ENCODE peak calls at places on chromosomes 5 and 9, in nine cellular contexts. S, I, M, E, N, T, V, U and B are unnamed samples.
A peak's percentile ranks its signal among the peaks of the same experiment; 100 is the strongest.

GRCh38 chr5:134526483-134527155 is 1.1 kb downstream of the JADE2 start:
- DNase-seq in S (no peak), I (peak; percentile 87), M (peak; percentile 62), E (no peak), N (peak; percentile 58), T (peak; percentile 61), V (peak; percentile 47), U (peak; percentile 88), B (peak; percentile 85)

GRCh38 chr5:170154297-170154696 is 48.6 kb downstream of the FOXI1 start:
- DNase-seq in S (no peak), I (no peak), M (no peak), E (no peak), N (no peak), T (no peak), V (no peak), U (no peak), B (no peak)

GRCh38 chr5:76099286-76099702 is 16.1 kb downstream of the SV2C start:
- DNase-seq in S (no peak), I (peak; percentile 36), M (peak; percentile 4), E (no peak), N (peak; percentile 13), T (no peak), V (no peak), U (no peak), B (no peak)

GRCh38 chr5:33558489-33558888 is 117.7 kb downstream of the TARS1 start:
- DNase-seq in S (no peak), I (no peak), M (no peak), E (peak; percentile 19), N (no peak), T (no peak), V (no peak), U (no peak), B (no peak)

GRCh38 chr9:107119294-107119693 is 163.8 kb upstream of the RAD23B start:
- DNase-seq in S (no peak), I (no peak), M (no peak), E (no peak), N (no peak), T (no peak), V (no peak), U (no peak), B (no peak)

GRCh38 chr5:93378073-93378472 is 202.9 kb downstream of the NR2F1-AS1 start:
- DNase-seq in S (no peak), I (no peak), M (no peak), E (no peak), N (no peak), T (no peak), V (no peak), U (no peak), B (peak; percentile 62)

GRCh38 chr5:132057498-132058255 is 2.8 kb upstream of the IL3 start:
- DNase-seq in S (no peak), I (no peak), M (no peak), E (no peak), N (no peak), T (no peak), V (no peak), U (no peak), B (no peak)

GRCh38 chr5:14869286-14870164 is 2.1 kb downstream of the ANKH start:
- DNase-seq in S (no peak), I (no peak), M (peak; percentile 5), E (no peak), N (no peak), T (no peak), V (no peak), U (peak; percentile 19), B (no peak)

GRCh38 chr5:60402161-60402785 is 297.7 kb downstream of the DEPDC1B start:
- DNase-seq in S (no peak), I (no peak), M (no peak), E (no peak), N (no peak), T (no peak), V (no peak), U (no peak), B (no peak)

GRCh38 chr9:37970301-37971106 is 66.6 kb upstream of the SLC25A51 start:
- DNase-seq in S (no peak), I (no peak), M (no peak), E (no peak), N (no peak), T (no peak), V (no peak), U (no peak), B (no peak)

GRCh38 chr9:109168170-109168569 is 1.1 kb upstream of the FRRS1L start:
- DNase-seq in S (no peak), I (no peak), M (no peak), E (no peak), N (no peak), T (no peak), V (no peak), U (no peak), B (no peak)

GRCh38 chr9:110050925-110051355 is 157.0 kb downstream of the C9orf152 start:
- DNase-seq in S (no peak), I (peak; percentile 56), M (no peak), E (peak; percentile 96), N (no peak), T (no peak), V (no peak), U (no peak), B (peak; percentile 76)

GRCh38 chr5:66814146-66814991 is 218.2 kb downstream of the MAST4 start:
- DNase-seq in S (peak; percentile 9), I (peak; percentile 64), M (peak; percentile 46), E (no peak), N (peak; percentile 31), T (no peak), V (no peak), U (peak; percentile 59), B (peak; percentile 70)

GRCh38 chr5:4868140-4868735 is 271.9 kb upstream of the ADAMTS16 start:
- DNase-seq in S (peak; percentile 3), I (peak; percentile 85), M (peak; percentile 5), E (no peak), N (peak; percentile 24), T (no peak), V (no peak), U (peak; percentile 77), B (peak; percentile 69)

GRCh38 chr9:131562032-131562959 is 17.0 kb downstream of the PRRT1B start:
- DNase-seq in S (no peak), I (no peak), M (no peak), E (no peak), N (no peak), T (no peak), V (no peak), U (no peak), B (peak; percentile 53)

GRCh38 chr5:148168246-148168645 is at the start of gene SPINK14:
- DNase-seq in S (no peak), I (no peak), M (no peak), E (no peak), N (no peak), T (no peak), V (no peak), U (no peak), B (no peak)

GRCh38 chr9:76414656-76415055 is 20.4 kb upstream of the RFK start:
- DNase-seq in S (no peak), I (no peak), M (no peak), E (no peak), N (no peak), T (no peak), V (no peak), U (no peak), B (peak; percentile 73)

GRCh38 chr9:83701769-83702168 is 6.0 kb downstream of the UBQLN1 start:
- DNase-seq in S (no peak), I (no peak), M (no peak), E (peak; percentile 87), N (no peak), T (no peak), V (no peak), U (no peak), B (peak; percentile 67)